ENCODE peak calls at places on chromosomes 11 and 22, in five cellular contexts. V is suprapubic skin, J is transverse colon, O is K562, S is stomach. E is an unnamed sample.

GRCh38 chr11:65506770-65507485 is 8.1 kb downstream of the MALAT1 start:
- DNase-seq in V (peak), O (no peak), S (peak), J (peak), E (peak)

GRCh38 chr11:72548481-72548880 is 114.2 kb upstream of the CLPB start:
- DNase-seq in S (no peak), V (no peak), O (no peak), J (no peak), E (no peak)

GRCh38 chr11:101583180-101584128 is at the start of gene TRPC6:
- DNase-seq in O (no peak), V (peak), J (peak), S (no peak), E (peak)

GRCh38 chr11:124536520-124536919 is 6.9 kb downstream of the OR8B12 start:
- DNase-seq in V (no peak), O (no peak), J (peak), S (no peak), E (peak)

GRCh38 chr11:113162590-113162961 is 151.8 kb upstream of the TTC12 start:
- DNase-seq in O (peak), S (peak), J (no peak), V (no peak), E (no peak)

GRCh38 chr11:69166186-69167115 is 10.7 kb downstream of the SMIM38 start:
- DNase-seq in J (no peak), S (no peak), O (peak), V (no peak), E (no peak)

GRCh38 chr11:117625237-117625636 is 171.8 kb downstream of the DSCAML1 start:
- DNase-seq in S (no peak), J (no peak), O (no peak), V (no peak), E (no peak)

GRCh38 chr11:2190670-2191471 is 19.3 kb upstream of the TH start:
- DNase-seq in O (no peak), S (no peak), J (no peak), V (no peak), E (no peak)

GRCh38 chr11:45045692-45046471 is 95.2 kb upstream of the TP53I11 start:
- DNase-seq in O (no peak), J (peak), S (peak), V (peak), E (no peak)

GRCh38 chr11:48141475-48142100 is 75.0 kb upstream of the OR4B1 start:
- DNase-seq in O (no peak), J (no peak), V (no peak), S (no peak), E (no peak)

GRCh38 chr11:125680747-125681146 is at the start of gene ACRV1:
- DNase-seq in V (no peak), J (no peak), O (no peak), S (no peak), E (no peak)

GRCh38 chr22:22692707-22693530 is 48.5 kb downstream of the GGTLC2 start:
- DNase-seq in J (peak), V (no peak), O (peak), S (peak), E (peak)

GRCh38 chr11:55707029-55707428 is 45.0 kb downstream of the OR4C6 start:
- DNase-seq in J (no peak), V (no peak), O (peak), S (no peak), E (no peak)

GRCh38 chr22:19879996-19880785 is 25.5 kb upstream of the GNB1L start:
- DNase-seq in V (peak), J (no peak), O (no peak), S (no peak), E (no peak)

GRCh38 chr11:103644676-103645075 is 391.8 kb upstream of the DDI1 start:
- DNase-seq in J (no peak), S (no peak), V (no peak), O (no peak), E (no peak)

GRCh38 chr11:69880041-69880802 is 61.0 kb upstream of the FGF3 start:
- DNase-seq in S (no peak), O (no peak), V (peak), J (no peak), E (no peak)

GRCh38 chr11:105447936-105448702 is 161.8 kb upstream of the GRIA4 start:
- DNase-seq in S (no peak), O (no peak), V (no peak), J (no peak), E (no peak)

GRCh38 chr11:118742304-118742703 is 48.7 kb downstream of the DDX6 start:
- DNase-seq in O (no peak), J (no peak), S (no peak), V (no peak), E (no peak)

GRCh38 chr11:69531071-69531716 is 49.7 kb downstream of the LINC01488 start:
- DNase-seq in V (peak), O (no peak), J (no peak), S (no peak), E (no peak)

GRCh38 chr11:37712246-37712645 is 1114.2 kb upstream of the RAG2 start:
- DNase-seq in J (no peak), V (no peak), S (no peak), O (no peak), E (no peak)

GRCh38 chr11:78313181-78313788 is 104.3 kb downstream of the GAB2 start:
- DNase-seq in O (no peak), V (peak), J (peak), S (peak), E (no peak)

GRCh38 chr11:78187366-78188011 is 937 bp downstream of the KCTD21 start:
- DNase-seq in S (no peak), O (no peak), V (no peak), J (no peak), E (no peak)

GRCh38 chr11:65945941-65946558 is 770 bp downstream of the TSGA10IP start:
- DNase-seq in V (no peak), J (no peak), S (no peak), O (no peak), E (no peak)

GRCh38 chr11:71474141-71474770 is 21.3 kb downstream of the NADSYN1 start:
- DNase-seq in O (no peak), J (no peak), V (no peak), S (no peak), E (no peak)

GRCh38 chr22:45227645-45228400 is 12.9 kb downstream of the KIAA0930 start:
- DNase-seq in J (peak), S (no peak), O (no peak), V (no peak), E (no peak)

GRCh38 chr22:32333141-32333768 is 24.4 kb upstream of the RFPL3 start:
- DNase-seq in S (peak), O (no peak), V (peak), J (no peak), E (no peak)

GRCh38 chr11:28072321-28072720 is 35.6 kb downstream of the KIF18A start:
- DNase-seq in V (no peak), S (no peak), J (no peak), O (no peak), E (no peak)
- TF ChIP-seq POLR2AphosphoS5 in V (no peak), S (no peak), J (no peak), O (no peak), E (no peak)

GRCh38 chr11:23123766-23124165 is 263.5 kb upstream of the CCDC179 start:
- DNase-seq in S (no peak), J (no peak), O (no peak), V (no peak), E (no peak)
- TF ChIP-seq POLR2AphosphoS5 in S (no peak), J (no peak), O (no peak), V (no peak), E (no peak)

GRCh38 chr22:24303007-24303406 is 32.4 kb downstream of the SPECC1L start:
- DNase-seq in J (no peak), V (no peak), S (no peak), O (no peak), E (no peak)

GRCh38 chr22:24302591-24302990 is 32.0 kb downstream of the SPECC1L start:
- DNase-seq in O (no peak), V (no peak), J (no peak), S (no peak), E (peak)

GRCh38 chr22:24305260-24305692 is 34.6 kb downstream of the SPECC1L start:
- DNase-seq in J (no peak), S (no peak), V (no peak), O (no peak), E (no peak)

DNA sequence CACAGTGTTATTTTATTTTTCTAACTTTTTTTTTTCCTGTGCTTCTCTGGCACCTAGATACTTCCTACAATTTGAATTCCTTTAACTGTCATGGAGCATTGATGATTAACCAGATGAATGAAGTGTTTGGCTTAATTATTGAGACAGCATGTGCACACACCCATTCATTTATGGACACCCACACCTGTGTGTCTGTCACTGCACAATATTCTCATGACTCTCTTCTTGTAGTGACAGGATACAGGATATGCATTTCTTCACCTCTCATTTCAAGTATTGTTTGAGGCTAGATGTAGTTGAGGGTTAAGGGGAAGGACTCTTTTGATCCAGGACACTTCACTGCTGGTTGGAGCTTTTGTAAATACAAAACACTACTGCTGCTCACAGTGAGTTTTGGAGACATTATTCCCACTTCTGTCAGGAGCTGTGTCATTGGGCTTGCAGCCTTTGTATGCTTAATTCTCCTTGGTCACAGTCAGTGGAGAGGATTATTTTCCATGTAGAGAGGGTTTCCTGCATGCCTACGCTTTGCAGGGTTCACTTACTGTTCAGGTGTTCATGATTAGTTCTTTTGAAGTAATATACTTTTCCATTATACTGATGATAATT is 33.5 kb downstream of the SPECC1L start:
- DNase-seq in O (no peak), S (no peak), J (no peak), V (no peak), E (no peak)
- TF ChIP-seq POLR2AphosphoS5 in O (no peak), S (no peak), J (peak), V (no peak), E (no peak)

DNA sequence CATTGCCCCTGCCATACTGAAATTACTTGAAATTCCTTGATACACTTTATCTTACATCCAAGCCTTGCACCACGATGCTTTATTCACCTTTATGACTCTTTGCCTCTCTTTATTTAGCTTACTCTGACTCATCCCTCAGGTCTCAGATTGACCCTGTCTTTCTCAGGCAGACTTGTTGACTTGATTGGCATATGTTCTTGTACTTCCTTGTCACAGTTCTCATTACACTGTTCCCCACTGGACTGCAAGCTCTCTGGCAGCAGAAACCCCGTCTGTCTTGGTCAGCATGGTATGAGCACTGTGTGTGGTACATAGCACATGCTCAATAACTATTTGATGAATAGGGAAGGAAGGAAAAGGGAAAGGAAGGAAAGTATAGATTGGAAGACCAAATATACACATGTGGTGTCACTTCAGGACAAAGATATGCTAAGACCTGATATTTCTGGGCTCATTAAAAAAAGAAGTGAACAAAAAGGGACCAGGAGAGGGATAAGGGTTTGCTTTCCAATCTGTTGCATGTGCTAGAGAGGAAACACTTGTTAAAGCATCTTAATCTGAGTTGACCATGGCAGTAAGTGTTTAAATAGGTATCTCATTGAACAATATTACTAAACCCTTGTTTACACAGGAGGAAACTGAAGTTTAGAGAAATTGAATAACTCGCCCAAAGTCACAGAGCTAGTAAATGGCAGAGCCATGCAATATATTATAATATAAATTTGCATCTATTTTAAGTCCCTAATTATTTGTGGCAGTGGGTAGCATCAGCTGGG is 7.2 kb downstream of the LYVE1 start:
- DNase-seq in S (no peak), V (no peak), O (no peak), J (no peak), E (no peak)
- TF ChIP-seq POLR2AphosphoS5 in S (no peak), V (no peak), O (no peak), J (no peak), E (no peak)

DNA sequence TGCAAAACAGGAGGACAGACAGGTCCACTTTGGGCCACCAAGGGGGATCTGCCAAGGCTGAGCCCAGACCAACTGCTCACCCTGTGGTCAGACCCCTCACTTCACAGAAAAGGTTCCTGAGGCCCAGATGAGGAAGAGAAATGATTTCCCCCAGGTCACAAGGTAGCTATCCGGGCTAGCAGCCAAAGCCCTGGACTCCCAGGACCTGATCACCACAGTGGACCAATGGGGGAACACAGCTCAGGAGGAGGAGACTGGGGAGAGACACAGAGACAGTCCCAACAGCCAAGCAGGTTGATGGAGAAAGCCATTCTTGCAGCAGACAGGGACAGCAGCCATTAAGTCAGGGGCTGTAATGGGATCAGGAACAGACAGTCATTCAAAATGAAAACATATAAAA is 16.2 kb downstream of the ZMAT5 start:
- DNase-seq in S (no peak), V (no peak), O (no peak), J (no peak), E (no peak)
- TF ChIP-seq POLR2AphosphoS5 in S (no peak), V (no peak), O (no peak), J (no peak), E (no peak)

GRCh38 chr22:36336246-36337182 is 51.3 kb downstream of the MYH9 start:
- DNase-seq in J (no peak), S (no peak), V (no peak), O (no peak), E (no peak)

GRCh38 chr22:36333632-36334031 is 54.1 kb downstream of the MYH9 start:
- DNase-seq in S (peak), J (no peak), V (no peak), O (no peak), E (peak)

GRCh38 chr22:36335621-36336020 is 52.1 kb downstream of the MYH9 start:
- DNase-seq in V (no peak), J (no peak), S (no peak), O (no peak), E (no peak)

GRCh38 chr22:36334081-36334831 is 53.5 kb downstream of the MYH9 start:
- DNase-seq in S (no peak), J (peak), V (no peak), O (peak), E (peak)

DNA sequence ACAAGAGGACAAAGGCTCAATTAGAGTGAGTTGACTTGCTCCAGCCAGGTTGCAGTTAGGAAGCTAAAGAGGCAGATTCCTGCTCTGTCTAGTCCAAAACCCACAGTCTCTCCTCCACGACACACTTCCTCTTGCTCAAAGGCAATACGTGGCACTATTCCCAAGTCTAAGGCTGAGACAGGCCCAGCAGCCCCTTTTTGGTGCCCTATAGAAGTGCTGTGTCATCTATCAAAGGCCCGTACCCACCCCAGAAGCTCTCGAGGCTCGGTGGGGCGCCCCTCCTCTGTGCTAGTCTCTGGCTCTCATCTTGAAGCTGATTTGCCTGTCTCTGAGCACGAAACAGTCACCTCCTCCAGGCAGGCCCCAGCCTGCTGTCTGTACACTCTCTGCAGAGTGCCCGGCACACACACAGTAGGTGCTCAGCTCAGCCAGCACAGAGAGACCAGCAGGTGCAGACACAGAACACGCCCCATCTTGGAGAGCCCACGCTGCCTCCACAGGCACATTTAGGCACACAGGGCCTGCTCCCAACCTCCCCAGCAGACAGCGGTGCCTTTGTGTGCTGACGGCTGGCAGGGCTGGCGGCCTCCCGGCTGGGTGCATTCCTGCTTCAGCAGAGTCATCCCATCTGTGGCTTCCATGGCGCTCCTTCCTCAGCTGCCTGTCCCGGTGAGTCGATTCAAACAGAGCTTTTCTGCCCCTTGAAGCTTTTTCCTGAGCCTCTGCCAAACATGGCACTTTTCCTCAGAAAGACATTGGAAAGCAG is 52.7 kb downstream of the MYH9 start:
- DNase-seq in J (no peak), O (peak), S (no peak), V (no peak), E (peak)
- TF ChIP-seq POLR2AphosphoS5 in J (peak), O (no peak), S (no peak), V (no peak), E (no peak)

GRCh38 chr22:37808294-37808657 is 542 bp downstream of the GCAT start:
- DNase-seq in V (no peak), O (no peak), S (no peak), J (no peak), E (no peak)

GRCh38 chr22:37805878-37806277 is 1.9 kb upstream of the GCAT start:
- DNase-seq in O (no peak), V (no peak), J (no peak), S (no peak), E (no peak)

GRCh38 chr22:37804886-37805857 is 2.6 kb upstream of the GCAT start:
- DNase-seq in O (no peak), V (peak), S (peak), J (peak), E (peak)

GRCh38 chr22:37807410-37808293 is at the start of gene GCAT:
- DNase-seq in O (peak), S (peak), V (peak), J (peak), E (peak)

GRCh38 chr22:37806409-37807338 is 1.1 kb upstream of the GCAT start:
- DNase-seq in J (no peak), V (no peak), O (no peak), S (peak), E (no peak)
- TF ChIP-seq POLR2AphosphoS5 in J (no peak), V (no peak), O (no peak), S (no peak), E (no peak)

GRCh38 chr11:59898046-59898445 is 19.5 kb downstream of the OOSP3 start:
- DNase-seq in V (no peak), S (no peak), O (no peak), J (no peak), E (no peak)

GRCh38 chr11:59898652-59899051 is 20.1 kb downstream of the OOSP3 start:
- DNase-seq in J (no peak), O (no peak), V (no peak), S (no peak), E (no peak)

GRCh38 chr11:59899532-59899931 is 20.9 kb downstream of the OOSP3 start:
- DNase-seq in J (no peak), S (no peak), O (no peak), V (no peak), E (no peak)

DNA sequence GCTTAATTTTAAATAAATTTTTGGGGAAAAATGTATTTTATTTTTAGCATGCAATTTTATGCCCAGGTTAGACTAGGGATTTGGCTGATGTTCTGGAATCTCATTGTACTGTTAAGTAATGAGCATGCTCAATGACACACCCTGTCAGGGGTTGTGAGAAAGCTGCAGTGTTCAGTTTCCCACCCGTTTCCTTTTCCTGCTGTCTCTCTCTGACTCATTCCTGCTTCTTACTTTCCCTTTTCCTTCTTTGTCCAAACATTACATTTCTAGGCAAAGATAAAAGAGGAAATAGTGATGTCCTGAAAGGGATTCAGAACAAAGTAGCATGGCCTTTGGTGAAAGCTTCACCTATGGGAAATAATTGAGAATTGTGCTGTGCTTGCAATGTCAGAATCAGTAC is 22.7 kb downstream of the OOSP3 start:
- DNase-seq in O (no peak), J (no peak), S (no peak), V (no peak), E (no peak)
- TF ChIP-seq POLR2AphosphoS5 in O (no peak), J (no peak), S (no peak), V (no peak), E (no peak)

GRCh38 chr22:42648368-42649260 is 578 bp downstream of the CYB5R3 start:
- DNase-seq in S (peak), O (no peak), J (peak), V (no peak), E (peak)
- TF ChIP-seq POLR2AphosphoS5 in S (no peak), O (no peak), J (peak), V (peak), E (no peak)